ENCODE peak calls at places on chromosome 15, in six cellular contexts. One of them, this sample, is unnamed. For H3K27me3, the result is how much of the 10 kb centered on the place peaks cover.

GRCh38 chr15:97684249-97684648 is 276.3 kb upstream of the ARRDC4 start:
- DNase-seq in heart right ventricle: no peak
- DNase-seq in PC-9: no peak
- DNase-seq in uterus: no peak
- DNase-seq in BJ: no peak
- DNase-seq in aorta: no peak
- DNase-seq in this sample: no peak

GRCh38 chr15:80856809-80857377 is 77.7 kb downstream of the CEMIP start:
- DNase-seq in heart right ventricle: peak
- DNase-seq in PC-9: peak
- DNase-seq in uterus: peak
- DNase-seq in BJ: no peak
- DNase-seq in aorta: peak
- DNase-seq in this sample: peak

GRCh38 chr15:90232941-90233700 is 620 bp downstream of the CIB1 start:
- DNase-seq in heart right ventricle: peak
- DNase-seq in PC-9: peak
- DNase-seq in uterus: no peak
- DNase-seq in BJ: no peak
- DNase-seq in aorta: peak
- DNase-seq in this sample: peak

GRCh38 chr15:26015516-26015915 is 152.4 kb upstream of the ATP10A start:
- DNase-seq in heart right ventricle: no peak
- DNase-seq in PC-9: no peak
- DNase-seq in uterus: no peak
- DNase-seq in BJ: no peak
- DNase-seq in aorta: no peak
- DNase-seq in this sample: no peak

GRCh38 chr15:90817117-90818057 is 51.0 kb upstream of the FURIN start:
- DNase-seq in heart right ventricle: no peak
- DNase-seq in PC-9: no peak
- DNase-seq in uterus: no peak
- DNase-seq in BJ: no peak
- DNase-seq in aorta: no peak
- DNase-seq in this sample: peak

GRCh38 chr15:94107652-94108051 is 123.7 kb upstream of the MCTP2 start:
- DNase-seq in heart right ventricle: no peak
- DNase-seq in PC-9: no peak
- DNase-seq in uterus: no peak
- DNase-seq in BJ: no peak
- DNase-seq in aorta: no peak
- DNase-seq in this sample: no peak

GRCh38 chr15:85832389-85832788 is 37.7 kb upstream of the KLHL25 start:
- DNase-seq in heart right ventricle: no peak
- DNase-seq in PC-9: no peak
- DNase-seq in uterus: no peak
- DNase-seq in BJ: no peak
- DNase-seq in aorta: no peak
- DNase-seq in this sample: no peak

GRCh38 chr15:31609243-31609642 is 282.6 kb downstream of the KLF13 start:
- DNase-seq in heart right ventricle: no peak
- DNase-seq in PC-9: no peak
- DNase-seq in uterus: no peak
- DNase-seq in BJ: no peak
- DNase-seq in aorta: no peak
- DNase-seq in this sample: no peak

GRCh38 chr15:50256188-50257041 is 9.1 kb downstream of the HDC start:
- DNase-seq in heart right ventricle: no peak
- DNase-seq in PC-9: peak
- DNase-seq in uterus: no peak
- DNase-seq in BJ: no peak
- DNase-seq in aorta: no peak
- DNase-seq in this sample: no peak

GRCh38 chr15:78204351-78205309 is 29.7 kb downstream of the ACSBG1 start:
- DNase-seq in heart right ventricle: peak
- DNase-seq in PC-9: no peak
- DNase-seq in uterus: no peak
- DNase-seq in BJ: no peak
- DNase-seq in aorta: no peak
- DNase-seq in this sample: peak

GRCh38 chr15:88735212-88735611 is 68.0 kb upstream of the ACAN start:
- DNase-seq in heart right ventricle: no peak
- DNase-seq in PC-9: no peak
- DNase-seq in uterus: no peak
- DNase-seq in BJ: no peak
- DNase-seq in aorta: no peak
- DNase-seq in this sample: no peak
- H3K27me3 ChIP-seq in heart right ventricle: under half
- H3K27me3 ChIP-seq in PC-9: half or more
- H3K27me3 ChIP-seq in uterus: under half
- H3K27me3 ChIP-seq in BJ: under half
- H3K27me3 ChIP-seq in aorta: under half
- H3K27me3 ChIP-seq in this sample: under half

GRCh38 chr15:65374334-65374733 is 3.5 kb downstream of the IGDCC3 start:
- DNase-seq in heart right ventricle: no peak
- DNase-seq in PC-9: no peak
- DNase-seq in uterus: no peak
- DNase-seq in BJ: no peak
- DNase-seq in aorta: no peak
- DNase-seq in this sample: no peak
- H3K27me3 ChIP-seq in heart right ventricle: half or more
- H3K27me3 ChIP-seq in PC-9: under half
- H3K27me3 ChIP-seq in uterus: under half
- H3K27me3 ChIP-seq in BJ: under half
- H3K27me3 ChIP-seq in aorta: under half
- H3K27me3 ChIP-seq in this sample: under half

GRCh38 chr15:68430471-68431036 is 1.4 kb downstream of the ITGA11 start:
- DNase-seq in heart right ventricle: no peak
- DNase-seq in PC-9: no peak
- DNase-seq in uterus: no peak
- DNase-seq in BJ: no peak
- DNase-seq in aorta: no peak
- DNase-seq in this sample: no peak

GRCh38 chr15:68428431-68428940 is 3.5 kb downstream of the ITGA11 start:
- DNase-seq in heart right ventricle: no peak
- DNase-seq in PC-9: no peak
- DNase-seq in uterus: peak
- DNase-seq in BJ: no peak
- DNase-seq in aorta: no peak
- DNase-seq in this sample: no peak

GRCh38 chr15:68427961-68428360 is 4.0 kb downstream of the ITGA11 start:
- DNase-seq in heart right ventricle: no peak
- DNase-seq in PC-9: no peak
- DNase-seq in uterus: peak
- DNase-seq in BJ: no peak
- DNase-seq in aorta: no peak
- DNase-seq in this sample: no peak

GRCh38 chr15:68431037-68431791 is 749 bp downstream of the ITGA11 start:
- DNase-seq in heart right ventricle: peak
- DNase-seq in PC-9: no peak
- DNase-seq in uterus: peak
- DNase-seq in BJ: no peak
- DNase-seq in aorta: peak
- DNase-seq in this sample: peak

GRCh38 chr15:68429691-68430470 is 2.1 kb downstream of the ITGA11 start:
- DNase-seq in heart right ventricle: no peak
- DNase-seq in PC-9: no peak
- DNase-seq in uterus: peak
- DNase-seq in BJ: no peak
- DNase-seq in aorta: no peak
- DNase-seq in this sample: no peak
- H3K27me3 ChIP-seq in heart right ventricle: under half
- H3K27me3 ChIP-seq in PC-9: under half
- H3K27me3 ChIP-seq in uterus: under half
- H3K27me3 ChIP-seq in BJ: under half
- H3K27me3 ChIP-seq in aorta: under half
- H3K27me3 ChIP-seq in this sample: half or more

GRCh38 chr15:67829647-67830504 is 4.6 kb downstream of the SKOR1 start:
- DNase-seq in heart right ventricle: no peak
- DNase-seq in PC-9: no peak
- DNase-seq in uterus: no peak
- DNase-seq in BJ: no peak
- DNase-seq in aorta: no peak
- DNase-seq in this sample: peak
- H3K27me3 ChIP-seq in heart right ventricle: half or more
- H3K27me3 ChIP-seq in PC-9: under half
- H3K27me3 ChIP-seq in uterus: half or more
- H3K27me3 ChIP-seq in BJ: half or more
- H3K27me3 ChIP-seq in aorta: under half
- H3K27me3 ChIP-seq in this sample: half or more

GRCh38 chr15:52780172-52780980 is 9.8 kb downstream of the ONECUT1 start:
- DNase-seq in heart right ventricle: peak
- DNase-seq in PC-9: no peak
- DNase-seq in uterus: no peak
- DNase-seq in BJ: peak
- DNase-seq in aorta: peak
- DNase-seq in this sample: peak
- H3K27me3 ChIP-seq in heart right ventricle: half or more
- H3K27me3 ChIP-seq in PC-9: under half
- H3K27me3 ChIP-seq in uterus: under half
- H3K27me3 ChIP-seq in BJ: under half
- H3K27me3 ChIP-seq in aorta: under half
- H3K27me3 ChIP-seq in this sample: under half

DNA sequence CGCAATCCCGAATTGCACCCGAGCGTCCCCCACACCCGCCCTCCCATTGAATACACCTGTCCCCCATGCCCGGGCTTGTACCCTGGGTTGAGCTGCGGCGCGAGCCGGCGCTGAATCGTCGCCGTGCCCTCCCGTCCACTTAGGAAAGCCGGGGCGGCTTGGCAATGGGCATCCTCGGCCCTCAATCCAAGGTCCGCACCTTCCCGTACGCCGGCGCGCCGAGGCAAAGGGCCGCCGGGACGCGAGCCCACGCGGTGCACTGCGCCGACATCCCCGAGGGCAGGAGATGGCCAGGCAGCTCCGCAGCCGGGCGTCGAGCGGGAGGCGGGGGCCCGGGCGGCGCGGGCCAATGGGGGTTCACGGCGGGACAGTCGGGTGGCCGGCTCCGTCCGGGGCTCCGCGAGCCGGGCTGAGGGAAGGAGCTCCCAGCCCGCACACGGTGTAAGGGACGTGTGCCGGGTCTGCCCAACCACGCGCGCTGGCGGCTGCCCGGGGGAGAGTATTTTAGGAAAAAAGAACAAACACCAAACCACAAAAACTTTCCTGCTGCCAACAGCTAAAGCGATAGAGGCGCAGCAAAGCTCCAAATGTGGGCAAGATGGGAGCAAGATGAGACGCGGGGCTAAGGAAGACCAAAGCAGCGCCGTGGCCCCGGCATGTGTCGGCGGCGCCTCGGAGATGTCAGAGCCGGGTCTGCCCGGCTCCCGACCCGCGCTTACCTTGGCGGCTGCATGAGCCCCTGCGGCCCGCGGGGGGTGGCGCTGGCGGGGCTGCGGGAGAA is 621 bp downstream of the RGMA start:
- DNase-seq in heart right ventricle: peak
- DNase-seq in PC-9: no peak
- DNase-seq in uterus: no peak
- DNase-seq in BJ: no peak
- DNase-seq in aorta: peak
- DNase-seq in this sample: peak
- H3K27me3 ChIP-seq in heart right ventricle: under half
- H3K27me3 ChIP-seq in PC-9: half or more
- H3K27me3 ChIP-seq in uterus: under half
- H3K27me3 ChIP-seq in BJ: under half
- H3K27me3 ChIP-seq in aorta: under half
- H3K27me3 ChIP-seq in this sample: under half

DNA sequence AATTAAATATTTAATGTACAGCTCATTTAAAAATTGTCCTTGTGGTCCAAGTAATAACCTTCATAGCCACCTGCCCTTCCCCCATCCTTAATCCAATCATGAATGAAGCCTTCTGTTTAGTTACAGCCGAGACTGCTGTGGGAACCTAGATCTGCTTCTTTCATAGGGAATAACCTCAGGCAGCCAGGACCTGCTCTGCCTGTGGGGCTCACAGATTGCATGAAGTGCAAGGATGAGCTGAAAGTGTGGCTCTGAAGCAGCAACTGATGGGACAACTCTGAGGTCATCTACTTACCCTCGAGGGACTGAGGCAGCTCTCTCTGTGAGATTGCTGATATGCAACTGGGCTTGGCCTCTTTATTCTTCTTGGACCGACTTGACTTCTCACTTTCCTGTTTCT is 169.8 kb downstream of the POTEB3 start:
- DNase-seq in heart right ventricle: no peak
- DNase-seq in PC-9: peak
- DNase-seq in uterus: no peak
- DNase-seq in BJ: no peak
- DNase-seq in aorta: no peak
- DNase-seq in this sample: no peak
- H3K27me3 ChIP-seq in heart right ventricle: under half
- H3K27me3 ChIP-seq in PC-9: under half
- H3K27me3 ChIP-seq in uterus: under half
- H3K27me3 ChIP-seq in BJ: under half
- H3K27me3 ChIP-seq in aorta: under half
- H3K27me3 ChIP-seq in this sample: under half